ENCODE peak calls at places on chromosomes 12 and 14, in four cellular contexts. Q is CD8-positive, alpha-beta T cell; G is RWPE1; Z is mammary epithelial cell. M is an unnamed sample.

GRCh38 chr12:116381744-116382455 is 104.4 kb upstream of the MED13L start:
- DNase-seq in Z (peak; percentile 46), Q (no peak), G (peak; percentile 81), M (peak; percentile 56)

GRCh38 chr12:118645219-118645618 is 268.9 kb downstream of the SUDS3 start:
- DNase-seq in Z (no peak), Q (no peak), G (peak; percentile 5), M (peak; percentile 86)

GRCh38 chr12:11545438-11546330 is 103.8 kb upstream of the ETV6 start:
- DNase-seq in Z (no peak), Q (peak; percentile 20), G (no peak), M (no peak)

GRCh38 chr12:46798056-46798455 is 27.7 kb downstream of the SLC38A4 start:
- DNase-seq in Q (no peak), Z (no peak), G (no peak), M (no peak)

GRCh38 chr14:56342419-56342901 is 224.2 kb downstream of the PELI2 start:
- DNase-seq in Q (no peak), Z (no peak), G (no peak), M (no peak)

GRCh38 chr12:52454411-52455201 is 2.7 kb upstream of the KRT6B start:
- DNase-seq in Q (no peak), Z (peak; percentile 82), G (no peak), M (no peak)

GRCh38 chr14:101200650-101201516 is 297.4 kb upstream of the RTL1 start:
- DNase-seq in G (no peak), Z (no peak), Q (no peak), M (no peak)

GRCh38 chr12:31217356-31218130 is 108.4 kb downstream of the SINHCAF start:
- DNase-seq in G (no peak), Q (no peak), Z (no peak), M (no peak)

GRCh38 chr12:114131824-114132223 is 165.7 kb upstream of the RBM19 start:
- DNase-seq in G (no peak), Q (no peak), Z (no peak), M (no peak)

GRCh38 chr12:57461904-57462306 is 2.3 kb downstream of the GLI1 start:
- DNase-seq in Z (no peak), G (peak; percentile 42), Q (no peak), M (no peak)

GRCh38 chr14:100295376-100296105 is 10.7 kb downstream of the SLC25A29 start:
- DNase-seq in Q (no peak), G (no peak), Z (no peak), M (no peak)

GRCh38 chr12:111766608-111767361 is at the start of gene ALDH2:
- DNase-seq in Q (peak; percentile 13), G (peak; percentile 75), Z (no peak), M (peak; percentile 91)

GRCh38 chr12:84986586-84986985 is 49.5 kb downstream of the TSPAN19 start:
- DNase-seq in G (no peak), Z (no peak), Q (no peak), M (no peak)

GRCh38 chr12:132133952-132134652 is 10.0 kb downstream of the DDX51 start:
- DNase-seq in Z (no peak), Q (no peak), G (no peak), M (no peak)

GRCh38 chr14:90758959-90759358 is 57.3 kb downstream of the TTC7B start:
- DNase-seq in G (no peak), Z (no peak), Q (peak; percentile 10), M (no peak)

GRCh38 chr12:119153477-119154434 is 25.0 kb upstream of the HSPB8 start:
- DNase-seq in Q (no peak), Z (no peak), G (no peak), M (peak; percentile 95)

GRCh38 chr14:90467501-90467900 is 70.7 kb downstream of the CALM1 start:
- DNase-seq in G (no peak), Q (no peak), Z (no peak), M (no peak)

GRCh38 chr14:75452900-75453816 is 25.3 kb downstream of the JDP2 start:
- DNase-seq in Q (no peak), G (peak; percentile 90), Z (peak; percentile 83), M (peak; percentile 74)

GRCh38 chr12:6295187-6295811 is 15.2 kb upstream of the PLEKHG6 start:
- DNase-seq in G (peak; percentile 89), Q (no peak), Z (peak; percentile 93), M (no peak)

GRCh38 chr14:26730929-26731618 is 133.2 kb upstream of the NOVA1 start:
- DNase-seq in Q (no peak), Z (no peak), G (peak; percentile 3), M (peak; percentile 42)

GRCh38 chr12:68102163-68102562 is 57.4 kb downstream of the IFNG start:
- DNase-seq in G (no peak), Z (no peak), Q (no peak), M (no peak)

GRCh38 chr14:86015511-86015910 is 485.6 kb downstream of the FLRT2 start:
- DNase-seq in G (no peak), Q (no peak), Z (no peak), M (no peak)

GRCh38 chr14:91860238-91860637 is 7.1 kb downstream of the TC2N start:
- DNase-seq in Z (no peak), G (no peak), Q (no peak), M (no peak)

GRCh38 chr14:85533821-85534271 is 3.9 kb downstream of the FLRT2 start:
- DNase-seq in Q (no peak), Z (peak; percentile 35), G (peak; percentile 9), M (peak; percentile 51)

GRCh38 chr12:2998789-2999264 is 39.6 kb downstream of the TEAD4 start:
- DNase-seq in Q (no peak), Z (no peak), G (peak; percentile 12), M (peak; percentile 46)

GRCh38 chr14:37090026-37090425 is 82.4 kb downstream of the SLC25A21 start:
- DNase-seq in Q (no peak), G (no peak), Z (no peak), M (no peak)

DNA sequence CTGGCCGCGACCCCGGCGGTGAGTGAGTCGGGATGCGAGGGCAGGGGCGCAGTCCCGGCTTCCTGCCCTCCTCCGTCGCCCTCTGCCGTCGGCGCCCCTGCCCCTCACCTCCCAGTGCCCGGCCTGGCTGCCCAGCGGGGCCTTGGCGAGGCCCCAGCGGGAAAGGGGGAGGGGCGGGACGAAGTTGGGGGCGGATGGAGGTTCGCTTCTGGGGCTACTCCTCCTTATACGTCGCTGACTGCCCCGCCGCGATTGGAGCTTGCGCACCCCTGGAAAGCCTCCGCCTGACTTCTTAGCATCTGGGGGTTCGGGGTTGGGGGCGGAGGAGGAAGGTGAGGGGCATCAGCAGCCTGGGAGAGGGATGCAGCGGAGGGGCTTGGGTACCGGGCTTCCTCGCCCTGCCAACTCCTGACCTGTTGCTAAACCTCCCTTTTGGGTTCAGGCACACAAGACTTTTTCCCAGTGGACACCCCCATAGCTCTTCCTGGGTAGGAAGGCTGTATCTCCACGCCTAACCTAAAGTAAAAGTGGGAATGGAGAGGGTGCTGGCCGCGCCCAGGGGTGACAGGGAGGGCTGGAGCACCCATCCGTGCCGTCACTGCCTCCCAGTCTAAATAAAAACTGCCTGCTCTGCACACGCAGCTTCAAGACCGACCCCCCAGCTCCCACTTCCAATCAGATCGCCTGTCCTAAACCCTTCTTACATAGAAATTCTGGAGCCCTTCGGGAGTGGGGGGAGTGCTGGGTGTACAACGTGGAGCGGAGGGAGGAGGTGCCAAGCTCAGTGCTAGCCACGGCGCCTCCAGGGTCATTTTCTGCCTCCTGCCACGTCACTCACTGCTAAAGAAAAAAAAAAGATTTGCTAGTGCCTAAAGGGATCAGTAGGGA is 585 bp downstream of the TMEM263 start:
- DNase-seq in Z (peak; percentile 77), Q (peak; percentile 41), G (peak; percentile 46), M (peak; percentile 56)
- TF ChIP-seq CTCF in Z (peak; percentile 24), Q (no peak), G (peak; percentile 20), M (no peak)

DNA sequence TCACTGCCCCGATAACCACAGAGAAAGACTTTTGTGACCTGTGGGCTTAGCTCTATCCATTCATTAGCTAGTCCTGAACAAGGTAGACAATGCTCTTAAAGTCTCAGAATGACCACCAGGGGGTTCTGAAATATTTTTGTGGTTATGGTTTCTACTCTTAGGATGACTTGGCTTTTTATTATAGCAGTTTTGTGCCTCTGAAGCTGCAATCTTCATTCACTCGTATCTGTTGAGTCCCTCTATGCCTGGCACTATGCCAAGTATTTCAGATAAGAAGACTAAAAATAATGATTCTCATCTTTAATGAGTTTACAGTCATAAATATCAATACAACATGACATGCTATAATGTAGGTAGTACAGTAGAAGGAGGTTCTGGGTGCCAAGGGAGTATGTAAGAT is 130.8 kb upstream of the TRHDE start:
- DNase-seq in Q (no peak), Z (peak; percentile 24), G (no peak), M (no peak)
- TF ChIP-seq CTCF in Q (no peak), Z (peak; percentile 20), G (no peak), M (peak; percentile 9)

DNA sequence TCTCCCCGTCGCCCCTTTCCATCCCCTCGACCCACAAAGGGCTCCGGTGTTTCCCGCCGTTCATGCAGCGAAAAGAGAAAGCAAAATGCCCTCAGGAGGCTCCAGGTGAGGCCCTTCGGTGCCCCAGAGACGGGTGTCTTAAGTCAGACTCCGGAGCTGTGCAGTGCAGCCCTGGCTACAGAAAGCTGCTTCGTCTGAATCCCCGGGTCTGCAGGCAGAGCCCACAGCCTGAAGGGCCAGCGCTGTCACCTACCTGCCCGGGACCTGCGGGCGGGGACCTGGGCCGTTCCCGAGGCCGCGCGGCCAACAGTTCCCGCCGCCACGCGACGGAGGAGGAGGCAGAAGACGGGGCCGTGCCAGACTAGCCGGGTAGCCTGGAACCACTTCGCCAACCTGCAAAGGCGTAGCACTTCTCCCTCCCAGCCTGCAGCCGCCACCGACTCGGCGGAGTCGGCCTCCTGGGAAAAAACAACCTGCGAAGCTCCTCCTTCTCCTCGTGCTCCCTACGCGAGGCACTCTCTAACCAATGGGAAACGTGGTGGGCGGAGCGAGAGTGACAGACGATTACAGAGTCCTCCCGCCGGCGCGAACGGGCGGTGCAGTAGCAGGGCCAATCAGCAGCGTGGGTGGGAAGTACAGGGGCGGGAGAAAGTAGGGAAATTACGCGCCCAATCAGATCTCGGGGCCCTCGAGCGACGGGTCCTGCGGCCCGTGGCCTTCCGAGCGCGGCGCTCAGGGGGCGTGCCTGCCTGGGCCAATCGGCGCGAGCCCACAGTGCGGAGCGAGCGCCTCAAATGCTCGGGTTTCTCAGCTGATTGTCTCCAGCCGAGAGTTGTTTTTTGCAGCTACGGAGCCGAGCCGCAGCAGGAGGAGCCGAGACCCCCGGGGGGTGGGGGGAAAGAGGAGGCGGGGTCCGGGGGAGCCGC is at the start of the genes GPR137C and TXNDC16:
- DNase-seq in G (peak; percentile 99), Z (peak; percentile 100), Q (peak; percentile 99), M (peak; percentile 99)
- TF ChIP-seq CTCF in G (no peak), Z (no peak), Q (no peak), M (no peak)

DNA sequence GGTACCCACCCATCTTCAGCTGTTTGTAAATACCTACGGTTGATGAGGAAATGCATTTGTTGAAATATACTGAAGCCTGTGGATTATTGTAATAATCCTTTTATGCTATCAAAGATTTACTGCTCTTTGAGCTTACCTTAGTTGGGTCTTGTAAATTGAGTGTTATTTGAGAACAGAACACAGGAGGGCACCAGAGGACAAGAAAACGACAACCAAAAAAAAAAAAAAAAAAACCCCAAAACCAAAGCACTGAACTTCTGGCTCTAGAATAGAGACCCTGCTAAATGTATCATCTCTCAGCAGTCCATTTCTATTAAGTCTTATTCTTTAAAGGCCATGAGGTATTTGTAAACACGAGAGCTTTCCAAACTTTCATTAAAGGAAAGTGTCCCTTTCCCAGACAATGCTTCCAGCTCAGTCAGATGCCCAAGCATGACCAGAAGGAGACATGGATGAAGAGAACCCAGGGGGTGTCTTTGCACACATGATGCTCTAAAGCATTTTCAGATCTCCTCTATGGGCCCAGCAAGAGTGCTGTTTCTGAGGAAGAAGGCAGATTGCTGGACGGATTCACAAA is 763.9 kb downstream of the NRXN3 start:
- DNase-seq in G (peak; percentile 38), Z (peak; percentile 8), Q (no peak), M (peak; percentile 5)
- TF ChIP-seq CTCF in G (peak; percentile 35), Z (peak; percentile 51), Q (no peak), M (peak; percentile 59)